ENCODE peak calls at places on chromosome 12, in ten cellular contexts. L is fibroblast of mammary gland; U is HTR-8/SVneo; K is NB4; V is AG09309; X is NCI-H774; D is activated T-helper 1 cell treated with anti-CD3 and anti-CD28 coated beads, Interleukin-12 subunit alpha, Interleukin-12 subunit beta, Interleukin-2, Interleukin-4 antibody, amounts not matched to agents 30 ng/mL and 10 ng/mL and 1 ng/mL, durations not matched to agents 14 hours and 24 hours and 36 hours; F is IMR-90; Y is stimulated activated CD8-positive, alpha-beta memory T cell treated with anti-CD3 and anti-CD28 coated beads, Interleukin-15, amount 100 ng/mL, for 4 hours; W is activated naive CD8-positive, alpha-beta T cell treated with anti-CD3 and anti-CD28 coated beads, Interleukin-2, amount 50 U/mL, for 24 hours. N is an unnamed sample.

GRCh38 chr12:26017484-26018211 is 59.2 kb downstream of the RASSF8 start:
- DNase-seq in K (peak), W (peak), X (no peak), L (peak), D (no peak), U (peak), Y (no peak), V (no peak), F (peak), N (peak)

GRCh38 chr12:26971963-26972362 is 33.7 kb downstream of the FGFR1OP2 start:
- DNase-seq in K (no peak), V (no peak), D (peak), U (no peak), L (no peak), Y (peak), W (peak), X (no peak), F (no peak), N (no peak)

GRCh38 chr12:28010036-28010435 is 37.5 kb upstream of the PTHLH start:
- DNase-seq in L (no peak), X (no peak), K (no peak), V (no peak), W (no peak), Y (no peak), F (no peak), U (no peak), D (no peak), N (no peak)

GRCh38 chr12:116094475-116094874 is 183.0 kb downstream of the MED13L start:
- DNase-seq in F (no peak), K (no peak), X (no peak), Y (no peak), U (no peak), L (no peak), D (no peak), V (no peak), W (no peak), N (no peak)

GRCh38 chr12:52950553-52950952 is 1.6 kb downstream of the KRT18 start:
- DNase-seq in W (no peak), L (no peak), D (no peak), V (no peak), U (no peak), F (no peak), K (no peak), X (no peak), Y (no peak), N (no peak)

GRCh38 chr12:53004178-53004577 is 2.1 kb upstream of the EIF4B start:
- DNase-seq in D (no peak), W (no peak), F (no peak), K (no peak), X (no peak), V (no peak), Y (no peak), U (no peak), L (peak), N (no peak)

GRCh38 chr12:120283318-120283717 is 8.4 kb downstream of the RNU4-2 start:
- DNase-seq in K (no peak), W (no peak), L (no peak), V (no peak), D (no peak), U (no peak), X (no peak), F (no peak), Y (no peak), N (no peak)

GRCh38 chr12:84661732-84662326 is 250.8 kb downstream of the SLC6A15 start:
- DNase-seq in U (no peak), V (peak), L (peak), X (no peak), K (no peak), W (no peak), F (peak), D (no peak), Y (no peak), N (peak)

N was measured in COLO829.